ENCODE peak calls at places on chromosome 16, in nine cellular contexts. N is ovary, S is endodermal cell, W is esophagus squamous epithelium, J is K562, R is dorsolateral prefrontal cortex, Y is Peyer's patch, T is pancreas, E is mammary epithelial cell. F is an unnamed sample.

GRCh38 chr16:22898874-22899348 is 84.9 kb downstream of the HS3ST2 start:
- DNase-seq in N (peak), S (peak), W (no peak), J (peak), R (peak), Y (peak), T (peak), E (peak), F (peak)

GRCh38 chr16:11420895-11421294 is 75.6 kb downstream of the RMI2 start:
- DNase-seq in N (no peak), S (no peak), W (no peak), J (no peak), R (no peak), Y (no peak), T (no peak), E (no peak), F (no peak)

GRCh38 chr16:88374736-88375135 is 8.0 kb upstream of the ZNF469 start:
- DNase-seq in N (no peak), S (no peak), W (no peak), J (no peak), R (peak), Y (no peak), T (peak), E (no peak), F (no peak)

GRCh38 chr16:64865037-64865696 is 256.7 kb downstream of the CDH11 start:
- DNase-seq in N (no peak), S (no peak), W (no peak), J (no peak), R (no peak), Y (no peak), T (no peak), E (no peak), F (no peak)

GRCh38 chr16:78528265-78528664 is 428.8 kb downstream of the WWOX start:
- DNase-seq in N (no peak), S (no peak), W (no peak), J (no peak), R (no peak), Y (no peak), T (no peak), E (no peak), F (no peak)

GRCh38 chr16:69498926-69499325 is 66.8 kb upstream of the NFAT5 start:
- DNase-seq in N (no peak), S (no peak), W (no peak), J (no peak), R (no peak), Y (no peak), T (no peak), E (no peak), F (no peak)

GRCh38 chr16:8959921-8960787 is 3.6 kb downstream of the USP7 start:
- DNase-seq in N (no peak), S (peak), W (no peak), J (no peak), R (no peak), Y (peak), T (no peak), E (no peak), F (no peak)

GRCh38 chr16:75653926-75654325 is 6.4 kb downstream of the TERF2IP start:
- DNase-seq in N (no peak), S (no peak), W (no peak), J (no peak), R (no peak), Y (no peak), T (no peak), E (no peak), F (no peak)

GRCh38 chr16:8720080-8720966 is 45.9 kb downstream of the ABAT start:
- DNase-seq in N (no peak), S (peak), W (no peak), J (no peak), R (no peak), Y (no peak), T (no peak), E (no peak), F (no peak)

GRCh38 chr16:72860726-72861562 is 187.0 kb downstream of the ZFHX3 start:
- DNase-seq in N (no peak), S (no peak), W (no peak), J (no peak), R (no peak), Y (no peak), T (no peak), E (no peak), F (no peak)

GRCh38 chr16:75550211-75550662 is 5.8 kb downstream of the TMEM231 start:
- DNase-seq in N (no peak), S (peak), W (no peak), J (no peak), R (no peak), Y (no peak), T (no peak), E (peak), F (peak)

GRCh38 chr16:70642633-70643032 is 3.7 kb upstream of the IL34 start:
- DNase-seq in N (no peak), S (no peak), W (no peak), J (no peak), R (no peak), Y (no peak), T (no peak), E (no peak), F (no peak)

GRCh38 chr16:78285437-78285917 is 186.0 kb downstream of the WWOX start:
- DNase-seq in N (no peak), S (no peak), W (no peak), J (no peak), R (no peak), Y (no peak), T (no peak), E (no peak), F (no peak)

GRCh38 chr16:70396209-70396904 is 42.5 kb downstream of the ST3GAL2 start:
- DNase-seq in N (no peak), S (no peak), W (no peak), J (peak), R (no peak), Y (no peak), T (no peak), E (no peak), F (no peak)

GRCh38 chr16:88489163-88489721 is 36.2 kb downstream of the ZFPM1 start:
- DNase-seq in N (no peak), S (no peak), W (no peak), J (no peak), R (no peak), Y (no peak), T (peak), E (no peak), F (no peak)

GRCh38 chr16:48611329-48612137 is 1.6 kb upstream of the N4BP1 start:
- DNase-seq in N (no peak), S (peak), W (no peak), J (peak), R (no peak), Y (peak), T (no peak), E (peak), F (no peak)
- H3K4me3 ChIP-seq in N (no peak), S (no peak), W (no peak), J (peak), R (no peak), Y (no peak), T (no peak), E (no peak), F (no peak)

GRCh38 chr16:85149776-85150175 is 37.5 kb upstream of the CIBAR2 start:
- DNase-seq in N (no peak), S (no peak), W (no peak), J (no peak), R (no peak), Y (no peak), T (peak), E (no peak), F (no peak)
- TF ChIP-seq CTCF in N (no peak), S (no peak), W (no peak), J (no peak), R (no peak), Y (no peak), T (no peak), E (no peak), F (no peak)

DNA sequence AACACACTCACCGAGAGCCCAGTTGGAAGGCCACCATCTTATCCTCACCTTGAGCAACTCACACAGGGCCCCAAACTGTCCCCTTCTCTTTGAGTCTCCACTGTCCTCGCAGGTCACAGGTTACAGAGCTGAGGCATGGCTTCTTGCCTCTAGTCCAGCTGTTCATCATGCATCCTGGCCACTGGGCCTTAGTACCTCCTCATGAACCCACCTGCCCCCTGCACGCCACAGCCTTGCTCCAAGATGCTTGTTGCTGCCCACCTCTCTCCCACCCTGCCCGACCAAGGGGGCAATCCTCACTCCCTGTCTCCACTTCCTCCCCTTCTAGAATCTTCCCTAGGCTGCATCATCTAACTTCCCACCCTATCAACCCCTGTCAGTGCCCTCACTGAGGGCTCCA is 17.1 kb downstream of the CDH5 start:
- DNase-seq in N (no peak), S (no peak), W (no peak), J (no peak), R (peak), Y (no peak), T (no peak), E (no peak), F (no peak)
- H3K27ac ChIP-seq in N (no peak), S (no peak), W (no peak), J (no peak), R (peak), Y (no peak), T (no peak), E (peak), F (peak)

GRCh38 chr16:14399397-14400284 is 230.4 kb downstream of the PARN start:
- DNase-seq in N (peak), S (no peak), W (no peak), J (no peak), R (no peak), Y (no peak), T (no peak), E (peak), F (peak)

GRCh38 chr16:14398014-14398717 is 231.9 kb downstream of the PARN start:
- DNase-seq in N (no peak), S (no peak), W (no peak), J (no peak), R (no peak), Y (no peak), T (no peak), E (peak), F (no peak)

GRCh38 chr16:14405611-14406537 is 224.2 kb downstream of the PARN start:
- DNase-seq in N (peak), S (peak), W (no peak), J (peak), R (no peak), Y (peak), T (peak), E (no peak), F (no peak)

GRCh38 chr16:14401839-14402115 is 228.3 kb downstream of the PARN start:
- DNase-seq in N (no peak), S (no peak), W (no peak), J (no peak), R (no peak), Y (no peak), T (no peak), E (no peak), F (no peak)

DNA sequence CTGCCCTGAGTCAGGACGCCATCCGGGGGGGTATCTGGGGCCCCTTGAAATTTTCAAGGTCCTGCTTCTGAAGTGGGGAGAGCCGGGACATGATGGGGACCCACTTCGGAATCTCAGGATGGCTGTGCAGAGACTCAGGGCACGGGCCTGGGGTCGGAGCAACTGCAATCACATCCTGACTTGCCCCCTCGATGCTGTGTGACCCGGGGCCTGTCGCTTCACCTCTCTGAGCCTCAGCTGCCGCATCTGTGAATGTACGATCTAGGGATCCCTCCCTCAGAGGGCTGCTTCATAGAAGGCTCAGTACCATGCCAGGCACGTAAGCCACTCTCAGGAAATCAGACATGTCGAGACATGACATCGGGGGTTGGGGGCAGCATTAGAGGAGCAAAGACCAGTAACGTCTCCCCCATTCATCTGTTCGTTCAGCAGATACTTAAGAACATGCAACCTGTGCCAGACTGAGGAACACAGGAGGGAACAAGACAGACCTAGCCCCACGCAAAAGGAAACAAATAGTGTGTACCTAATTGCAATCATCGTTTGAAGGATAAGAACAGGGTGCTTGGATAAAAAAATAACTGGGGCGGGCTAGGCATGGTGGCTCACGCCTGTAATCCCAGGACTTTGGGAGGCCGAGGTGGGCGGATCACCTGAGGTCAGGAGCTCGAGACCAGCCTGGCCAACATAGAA is 229.6 kb downstream of the PARN start:
- DNase-seq in N (no peak), S (no peak), W (no peak), J (no peak), R (no peak), Y (no peak), T (no peak), E (no peak), F (no peak)
- H3K4me3 ChIP-seq in N (no peak), S (no peak), W (no peak), J (no peak), R (peak), Y (no peak), T (no peak), E (no peak), F (no peak)

DNA sequence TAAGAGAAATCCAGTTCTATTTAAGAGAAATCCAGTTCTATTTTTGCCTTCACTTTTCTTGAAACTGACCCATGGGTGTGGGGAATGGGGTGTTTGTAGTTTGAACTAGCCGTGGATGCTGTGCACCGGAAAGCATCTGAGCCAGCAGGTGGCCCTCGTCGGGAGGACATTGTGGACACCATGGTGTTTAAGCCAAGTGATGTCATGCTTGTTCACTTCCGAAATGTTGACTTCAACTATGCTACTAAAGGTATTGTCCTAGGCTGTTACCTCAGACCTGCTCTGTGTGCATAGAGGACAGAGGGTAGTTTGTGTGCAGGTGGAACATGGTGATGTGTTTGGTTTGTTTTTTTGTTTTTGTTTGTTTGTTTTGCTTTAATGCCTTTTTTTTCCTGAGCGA is 3.3 kb downstream of the ATXN2L start:
- DNase-seq in N (no peak), S (no peak), W (no peak), J (no peak), R (no peak), Y (no peak), T (no peak), E (peak), F (no peak)
- TF ChIP-seq CTCF in N (no peak), S (no peak), W (no peak), J (peak), R (no peak), Y (no peak), T (no peak), E (peak), F (no peak)

GRCh38 chr16:57474671-57475661 is 11.3 kb downstream of the DOK4 start:
- DNase-seq in N (no peak), S (no peak), W (no peak), J (no peak), R (no peak), Y (no peak), T (no peak), E (no peak), F (no peak)

GRCh38 chr16:57472665-57473060 is 10.2 kb downstream of the POLR2C start:
- DNase-seq in N (no peak), S (peak), W (no peak), J (no peak), R (no peak), Y (peak), T (no peak), E (no peak), F (no peak)

GRCh38 chr16:57473906-57474305 is 11.4 kb downstream of the POLR2C start:
- DNase-seq in N (no peak), S (no peak), W (no peak), J (no peak), R (no peak), Y (no peak), T (no peak), E (no peak), F (no peak)

GRCh38 chr16:57471852-57472664 is 9.6 kb downstream of the POLR2C start:
- DNase-seq in N (peak), S (peak), W (no peak), J (no peak), R (no peak), Y (peak), T (no peak), E (no peak), F (no peak)

GRCh38 chr16:57473176-57473840 is 10.8 kb downstream of the POLR2C start:
- DNase-seq in N (no peak), S (no peak), W (no peak), J (no peak), R (no peak), Y (peak), T (no peak), E (no peak), F (no peak)
- H3K27ac ChIP-seq in N (no peak), S (no peak), W (no peak), J (no peak), R (peak), Y (peak), T (no peak), E (no peak), F (no peak)

GRCh38 chr16:80996688-80997138 is 10.0 kb downstream of the CMC2 start:
- DNase-seq in N (no peak), S (no peak), W (no peak), J (no peak), R (no peak), Y (no peak), T (no peak), E (no peak), F (no peak)
- H3K4me3 ChIP-seq in N (no peak), S (no peak), W (no peak), J (no peak), R (no peak), Y (peak), T (peak), E (no peak), F (no peak)

GRCh38 chr16:4966736-4967453 is 8.8 kb downstream of the SEC14L5 start:
- DNase-seq in N (no peak), S (no peak), W (no peak), J (no peak), R (peak), Y (no peak), T (no peak), E (no peak), F (no peak)
- TF ChIP-seq CTCF in N (no peak), S (no peak), W (no peak), J (no peak), R (no peak), Y (no peak), T (no peak), E (no peak), F (no peak)